ENCODE peak calls at places on chromosomes 6 and 20, in seven cellular contexts. U, W, Q, K, T, H and X are unnamed samples.

GRCh38 chr6:79077680-79078056 is 386 bp downstream of the PHIP start:
- DNase-seq in K (no peak), W (peak; percentile 73), H (no peak), T (no peak), U (no peak), Q (no peak), X (no peak)

GRCh38 chr6:45900808-45901752 is 114.6 kb downstream of the CLIC5 start:
- DNase-seq in W (no peak), T (no peak), K (no peak), H (no peak), U (no peak), Q (no peak), X (peak; percentile 37)

GRCh38 chr6:100101656-100102055 is 107.6 kb upstream of the MCHR2 start:
- DNase-seq in K (no peak), T (no peak), Q (no peak), H (no peak), U (no peak), W (no peak), X (no peak)

GRCh38 chr6:7137335-7138106 is 29.8 kb downstream of the RREB1 start:
- DNase-seq in K (no peak), Q (no peak), U (no peak), H (peak; percentile 63), W (no peak), T (no peak), X (peak; percentile 57)

GRCh38 chr6:111784423-111784822 is 88.8 kb downstream of the FYN start:
- DNase-seq in H (no peak), Q (no peak), W (no peak), U (no peak), T (no peak), K (no peak), X (no peak)

GRCh38 chr6:157774153-157775135 is 48.6 kb upstream of the SNX9 start:
- DNase-seq in W (no peak), K (no peak), Q (no peak), H (no peak), U (no peak), T (no peak), X (peak; percentile 60)

GRCh38 chr6:152661776-152662175 is 24.6 kb upstream of the SYNE1 start:
- DNase-seq in W (no peak), Q (no peak), U (no peak), T (no peak), H (no peak), K (no peak), X (no peak)

GRCh38 chr6:36428911-36429310 is 13.7 kb downstream of the PXT1 start:
- DNase-seq in H (no peak), K (no peak), W (no peak), Q (no peak), U (no peak), T (no peak), X (no peak)

GRCh38 chr6:18147616-18148015 is 7.3 kb downstream of the TPMT start:
- DNase-seq in K (no peak), U (no peak), Q (no peak), T (no peak), H (no peak), W (no peak), X (no peak)

GRCh38 chr20:35144694-35145093 is 2.4 kb downstream of the EDEM2 start:
- DNase-seq in H (no peak), U (no peak), K (no peak), T (no peak), Q (no peak), W (no peak), X (no peak)

GRCh38 chr20:41047975-41048305 is 19.3 kb downstream of the TOP1 start:
- DNase-seq in Q (no peak), T (no peak), U (no peak), W (no peak), K (no peak), H (no peak), X (no peak)

GRCh38 chr20:8432435-8433148 is 300.5 kb downstream of the PLCB1 start:
- DNase-seq in T (no peak), Q (no peak), K (no peak), W (no peak), H (no peak), U (no peak), X (no peak)

GRCh38 chr6:109428889-109429477 is 11.4 kb downstream of the PPIL6 start:
- DNase-seq in H (no peak), T (no peak), U (peak; percentile 30), Q (no peak), W (no peak), K (no peak), X (no peak)

GRCh38 chr6:16698163-16698533 is 63.1 kb downstream of the ATXN1 start:
- DNase-seq in T (no peak), U (no peak), Q (no peak), W (no peak), K (no peak), H (no peak), X (no peak)

GRCh38 chr6:130046711-130047439 is 28.5 kb downstream of the L3MBTL3 start:
- DNase-seq in W (no peak), U (no peak), H (no peak), Q (no peak), T (no peak), K (no peak), X (no peak)

GRCh38 chr6:7543761-7544424 is 2.4 kb downstream of the DSP start:
- DNase-seq in U (no peak), W (no peak), Q (no peak), K (no peak), T (no peak), H (no peak), X (no peak)

GRCh38 chr6:38632490-38632889 is 7.2 kb downstream of the BTBD9 start:
- DNase-seq in T (no peak), W (no peak), U (no peak), H (no peak), K (no peak), Q (no peak), X (no peak)

GRCh38 chr6:136608991-136609390 is 58.8 kb upstream of the MAP7 start:
- DNase-seq in U (peak; percentile 67), Q (no peak), K (no peak), H (no peak), W (no peak), T (no peak), X (no peak)

GRCh38 chr6:136696783-136697364 is 95.4 kb downstream of the MAP3K5 start:
- DNase-seq in Q (no peak), W (no peak), T (no peak), H (no peak), K (no peak), U (no peak), X (no peak)

GRCh38 chr6:140434761-140435160 is 1060.3 kb upstream of the CITED2 start:
- DNase-seq in W (no peak), Q (no peak), U (no peak), H (no peak), T (no peak), K (no peak), X (no peak)

GRCh38 chr20:8424010-8424409 is 291.9 kb downstream of the PLCB1 start:
- DNase-seq in H (no peak), U (peak; percentile 45), Q (no peak), T (no peak), K (no peak), W (no peak), X (no peak)

GRCh38 chr20:49570828-49571552 is 3.1 kb upstream of the PTGIS start:
- DNase-seq in K (no peak), W (no peak), H (no peak), T (no peak), U (no peak), Q (peak; percentile 57), X (no peak)

GRCh38 chr20:15267935-15268334 is 930.5 kb upstream of the FLRT3 start:
- DNase-seq in K (no peak), H (no peak), U (no peak), T (no peak), Q (no peak), W (no peak), X (no peak)

GRCh38 chr6:108581237-108581931 is 20.7 kb downstream of the FOXO3 start:
- DNase-seq in K (no peak), H (no peak), W (no peak), T (no peak), Q (no peak), U (no peak), X (no peak)

GRCh38 chr20:52852695-52853094 is 119.5 kb upstream of the TSHZ2 start:
- DNase-seq in W (no peak), Q (no peak), U (no peak), K (no peak), T (no peak), H (no peak), X (no peak)

DNA sequence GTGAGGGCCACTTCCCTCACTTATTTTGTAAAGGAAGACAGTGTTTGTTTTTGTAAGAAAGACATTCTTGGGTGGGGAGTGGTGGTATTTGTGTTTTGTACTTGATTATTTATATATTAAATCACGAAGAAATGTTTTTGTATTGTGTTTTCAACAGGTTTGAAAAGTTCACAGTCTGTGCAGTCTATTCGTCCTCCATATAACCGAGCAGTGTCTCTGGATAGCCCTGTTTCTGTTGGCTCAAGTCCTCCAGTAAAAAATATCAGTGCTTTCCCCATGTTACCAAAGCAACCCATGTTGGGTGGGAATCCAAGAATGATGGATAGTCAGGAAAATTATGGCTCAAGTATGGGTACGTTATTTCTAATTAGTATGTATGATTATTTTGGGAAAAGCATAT is 137.2 kb downstream of the NCOA3 start:
- DNase-seq in T (no peak), H (no peak), K (no peak), Q (no peak), U (no peak), W (no peak), X (no peak)
- H3K27ac ChIP-seq in T (no peak overlapping the region), H (no peak overlapping the region), K (no peak overlapping the region), Q (no peak overlapping the region), U (no peak overlapping the region), W (no peak overlapping the region), X (no peak overlapping the region)

DNA sequence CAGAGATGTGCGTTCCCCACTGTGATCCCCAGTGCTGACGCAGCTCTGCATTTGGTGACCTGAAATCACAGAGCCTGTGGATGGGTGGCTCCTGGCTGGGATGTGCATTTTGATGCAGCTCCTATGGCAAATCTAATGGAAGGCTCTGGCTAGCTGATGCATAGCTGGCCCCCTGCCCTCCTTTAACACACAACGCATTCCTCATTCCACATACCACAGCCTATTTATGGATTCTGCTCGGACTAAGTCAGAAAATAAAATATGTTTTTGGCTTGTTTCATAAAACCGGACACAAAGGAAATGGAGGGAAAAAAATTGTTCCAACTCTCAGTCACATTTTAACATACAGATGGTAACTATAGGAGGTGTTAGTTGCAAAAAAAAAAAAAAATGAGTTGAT is 215.2 kb downstream of the HDGFL1 start:
- DNase-seq in T (no peak), K (peak; percentile 26), U (peak; percentile 29), Q (no peak), W (no peak), H (no peak), X (no peak)
- H3K27ac ChIP-seq in T (peak overlapping the region; percentile 81), K (no peak overlapping the region), U (peak overlapping the region; percentile 71), Q (no peak overlapping the region), W (no peak overlapping the region), H (no peak overlapping the region), X (no peak overlapping the region)

GRCh38 chr6:121890307-121890910 is 455.0 kb downstream of the GJA1 start:
- DNase-seq in Q (no peak), H (no peak), U (no peak), W (no peak), K (no peak), T (no peak), X (peak; percentile 40)
- H3K27ac ChIP-seq in Q (no peak overlapping the region), H (no peak overlapping the region), U (no peak overlapping the region), W (no peak overlapping the region), K (no peak overlapping the region), T (no peak overlapping the region), X (no peak overlapping the region)

DNA sequence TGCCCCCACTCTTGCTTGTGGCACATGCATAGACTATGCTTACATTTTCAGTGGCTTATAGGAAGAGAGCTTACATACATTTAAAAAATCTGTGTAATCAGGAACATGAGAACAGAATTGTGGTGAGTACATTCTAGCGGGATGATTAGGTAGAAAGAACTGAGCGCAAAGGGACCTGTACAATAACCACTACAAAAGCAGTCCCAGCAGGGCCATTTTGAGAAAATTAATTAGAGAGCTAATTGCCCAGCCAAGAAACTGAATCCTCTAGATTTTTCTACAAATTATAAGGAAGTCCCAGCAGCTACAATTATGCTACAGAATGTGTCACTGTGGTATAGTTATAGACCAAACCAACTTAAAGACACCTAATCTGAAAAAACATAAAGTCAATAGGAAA is 105.6 kb upstream of the TNFAIP3 start:
- DNase-seq in T (no peak), U (no peak), W (no peak), Q (no peak), H (no peak), K (no peak), X (no peak)
- H3K27ac ChIP-seq in T (no peak overlapping the region), U (no peak overlapping the region), W (no peak overlapping the region), Q (no peak overlapping the region), H (no peak overlapping the region), K (no peak overlapping the region), X (no peak overlapping the region)